ENCODE peak calls at places on chromosomes 2 and 18, in four cellular contexts. Q is foreskin fibroblast, P is osteocyte, W is upper lobe of right lung. U is an unnamed sample.

GRCh38 chr2:96805026-96805425 is 11.0 kb upstream of the CNNM3 start:
- DNase-seq in Q (no peak), P (no peak), W (no peak), U (no peak)

GRCh38 chr18:77116201-77117080 is 16.1 kb downstream of the MBP start:
- DNase-seq in Q (no peak), P (peak; percentile 57), W (no peak), U (peak; percentile 33)

GRCh38 chr2:42092084-42092996 is 44.5 kb downstream of the PKDCC start:
- DNase-seq in Q (peak; percentile 44), P (no peak), W (no peak), U (no peak)

GRCh38 chr18:78884502-78884901 is 95.1 kb upstream of the SALL3 start:
- DNase-seq in Q (no peak), P (no peak), W (no peak), U (peak; percentile 45)

GRCh38 chr2:190581997-190582396 is 47.5 kb upstream of the NEMP2 start:
- DNase-seq in Q (no peak), P (no peak), W (no peak), U (no peak)

GRCh38 chr18:61833387-61833786 is 59.4 kb downstream of the RNF152 start:
- DNase-seq in Q (peak; percentile 85), P (no peak), W (no peak), U (no peak)

GRCh38 chr18:33873127-33873526 is 295.1 kb downstream of the ASXL3 start:
- DNase-seq in Q (no peak), P (no peak), W (no peak), U (no peak)

GRCh38 chr2:20525041-20526035 is 78.5 kb downstream of the RHOB start:
- DNase-seq in Q (peak; percentile 72), P (no peak), W (peak; percentile 79), U (peak; percentile 68)

GRCh38 chr2:75021672-75022071 is 63.2 kb downstream of the POLE4 start:
- DNase-seq in Q (peak; percentile 42), P (no peak), W (no peak), U (no peak)

GRCh38 chr2:109257653-109258052 is 128.6 kb downstream of the SH3RF3 start:
- DNase-seq in Q (peak; percentile 56), P (no peak), W (no peak), U (no peak)

GRCh38 chr2:23662941-23663729 is 263.8 kb downstream of the ATAD2B start:
- DNase-seq in Q (peak; percentile 42), P (no peak), W (no peak), U (no peak)

GRCh38 chr18:70419526-70419925 is 130.7 kb downstream of the SOCS6 start:
- DNase-seq in Q (peak; percentile 78), P (no peak), W (no peak), U (no peak)

GRCh38 chr2:204611017-204611631 is 65.8 kb downstream of the PARD3B start:
- DNase-seq in Q (no peak), P (no peak), W (no peak), U (no peak)

GRCh38 chr2:136305517-136306192 is 187.7 kb upstream of the CXCR4 start:
- DNase-seq in Q (no peak), P (no peak), W (no peak), U (no peak)

GRCh38 chr2:212299333-212299732 is 239.3 kb downstream of the ERBB4 start:
- DNase-seq in Q (no peak), P (no peak), W (no peak), U (no peak)

GRCh38 chr2:240618776-240619175 is 6.5 kb upstream of the GPR35 start:
- DNase-seq in Q (no peak), P (no peak), W (peak; percentile 62), U (peak; percentile 1)

GRCh38 chr2:221943078-221943810 is 355.6 kb downstream of the PAX3 start:
- DNase-seq in Q (peak; percentile 96), P (no peak), W (no peak), U (no peak)

GRCh38 chr2:233051241-233052149 is 8.6 kb upstream of the INPP5D start:
- DNase-seq in Q (peak; percentile 56), P (no peak), W (peak; percentile 74), U (peak; percentile 91)

GRCh38 chr2:236766850-236767249 is 197.2 kb downstream of the ACKR3 start:
- DNase-seq in Q (no peak), P (no peak), W (no peak), U (no peak)

GRCh38 chr2:149089068-149089467 is 50.6 kb downstream of the LYPD6B start:
- DNase-seq in Q (no peak), P (no peak), W (no peak), U (no peak)

GRCh38 chr2:238847841-238848565 is at the start of gene TWIST2:
- DNase-seq in Q (peak; percentile 99), P (peak; percentile 87), W (peak; percentile 90), U (peak; percentile 89)

GRCh38 chr2:52933878-52934277 is 833.7 kb upstream of the CHAC2 start:
- DNase-seq in Q (peak; percentile 13), P (no peak), W (no peak), U (no peak)

GRCh38 chr18:62377408-62377807 is 52.3 kb downstream of the TNFRSF11A start:
- DNase-seq in Q (no peak), P (no peak), W (no peak), U (no peak)

GRCh38 chr2:134244091-134244490 is 9.8 kb upstream of the MGAT5 start:
- DNase-seq in Q (peak; percentile 61), P (no peak), W (no peak), U (no peak)

GRCh38 chr2:18546586-18546985 is 13.9 kb downstream of the RDH14 start:
- DNase-seq in Q (peak; percentile 32), P (no peak), W (no peak), U (no peak)

GRCh38 chr2:19762142-19762541 is 139.6 kb downstream of the TTC32 start:
- DNase-seq in Q (peak; percentile 35), P (no peak), W (no peak), U (no peak)

GRCh38 chr18:32550958-32551357 is 80.3 kb upstream of the GAREM1 start:
- DNase-seq in Q (peak; percentile 1), P (no peak), W (no peak), U (peak; percentile 87)

GRCh38 chr18:32553174-32553573 is 82.5 kb upstream of the GAREM1 start:
- DNase-seq in Q (no peak), P (no peak), W (no peak), U (no peak)

GRCh38 chr18:32549248-32549842 is 78.7 kb upstream of the GAREM1 start:
- DNase-seq in Q (peak; percentile 63), P (no peak), W (no peak), U (peak; percentile 86)

GRCh38 chr18:32553640-32554039 is 83.0 kb upstream of the GAREM1 start:
- DNase-seq in Q (no peak), P (no peak), W (no peak), U (no peak)

GRCh38 chr18:32552421-32553030 is 81.8 kb upstream of the GAREM1 start:
- DNase-seq in Q (peak; percentile 70), P (no peak), W (no peak), U (peak; percentile 89)
- TF ChIP-seq CTCF in Q (peak; percentile 53), P (peak; percentile 75), W (peak; percentile 85), U (peak; percentile 88)

GRCh38 chr2:40957508-40957907 is 505.6 kb upstream of the SLC8A1 start:
- DNase-seq in Q (no peak), P (no peak), W (no peak), U (no peak)

GRCh38 chr2:40953341-40953740 is 501.5 kb upstream of the SLC8A1 start:
- DNase-seq in Q (no peak), P (no peak), W (no peak), U (no peak)

GRCh38 chr2:40955042-40955441 is 503.2 kb upstream of the SLC8A1 start:
- DNase-seq in Q (no peak), P (no peak), W (no peak), U (no peak)

DNA sequence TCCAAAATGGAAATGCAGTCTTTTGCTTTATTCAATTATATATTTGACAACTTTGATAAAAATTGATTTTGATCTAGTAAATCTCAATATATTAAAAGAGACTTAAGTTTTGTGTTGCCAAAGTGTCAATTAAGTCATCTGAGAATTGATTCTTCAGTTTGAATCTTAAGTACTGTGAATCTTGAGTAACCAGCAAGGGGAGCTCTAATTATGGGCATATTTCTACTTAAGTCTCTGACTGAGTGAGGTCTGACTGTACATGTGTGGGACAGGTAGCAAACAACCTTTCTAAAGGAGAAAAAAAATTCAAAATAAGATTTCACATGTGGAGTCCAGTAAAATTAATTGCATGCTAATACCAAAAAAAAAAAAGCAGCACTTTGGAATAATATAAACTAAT is 503.7 kb upstream of the SLC8A1 start:
- DNase-seq in Q (peak; percentile 1), P (no peak), W (no peak), U (no peak)
- TF ChIP-seq CTCF in Q (no peak), P (no peak), W (no peak), U (no peak)

GRCh38 chr2:168120310-168120709 is 127.1 kb downstream of the STK39 start:
- DNase-seq in Q (no peak), P (no peak), W (no peak), U (peak; percentile 50)
- TF ChIP-seq CTCF in Q (no peak), P (no peak), W (no peak), U (no peak)

GRCh38 chr2:226431301-226431955 is 368.2 kb downstream of the IRS1 start:
- DNase-seq in Q (peak; percentile 49), P (no peak), W (no peak), U (no peak)

GRCh38 chr2:226426292-226426736 is 373.3 kb downstream of the IRS1 start:
- DNase-seq in Q (peak; percentile 96), P (no peak), W (no peak), U (no peak)

GRCh38 chr2:226424971-226425370 is 374.6 kb downstream of the IRS1 start:
- DNase-seq in Q (peak; percentile 47), P (no peak), W (no peak), U (peak; percentile 47)

GRCh38 chr2:226429476-226429875 is 370.1 kb downstream of the IRS1 start:
- DNase-seq in Q (no peak), P (no peak), W (no peak), U (no peak)

DNA sequence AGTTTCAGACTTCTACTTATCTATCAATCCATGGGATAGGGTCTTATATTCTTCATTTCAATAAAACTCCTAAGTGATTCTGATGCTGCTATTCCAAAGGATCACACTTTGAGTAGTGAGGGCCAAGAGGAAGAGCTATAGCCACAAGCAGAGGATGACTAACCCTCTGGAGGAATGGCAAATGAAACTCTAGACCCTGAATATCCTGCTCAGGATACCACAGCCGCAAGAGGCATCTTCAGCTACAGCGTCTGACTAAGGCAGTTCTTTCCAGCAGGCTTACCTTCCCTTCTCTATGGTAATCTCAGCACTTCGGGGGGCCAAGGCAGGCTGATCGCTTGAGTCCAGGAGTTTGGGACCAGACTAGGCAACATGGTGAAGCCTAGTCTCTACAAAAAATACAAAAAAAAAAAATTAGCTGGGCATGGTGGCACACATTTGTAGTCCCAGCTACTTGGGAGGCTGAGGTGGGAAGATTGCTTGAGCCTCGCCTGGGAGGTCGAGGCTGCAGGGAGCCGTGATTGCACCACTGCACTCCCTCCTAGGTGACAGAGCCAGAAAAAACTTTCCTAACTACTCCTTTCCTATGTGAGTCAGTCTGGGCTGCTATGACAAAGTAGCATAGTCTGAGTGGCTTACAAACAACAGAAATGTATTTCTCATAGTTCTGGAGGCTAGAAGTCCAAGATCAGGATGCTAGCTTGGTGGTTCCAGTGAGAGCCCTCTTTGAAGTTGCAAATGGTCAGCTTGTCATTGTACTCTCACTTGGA is 371.9 kb downstream of the IRS1 start:
- DNase-seq in Q (peak; percentile 94), P (no peak), W (no peak), U (no peak)
- TF ChIP-seq CTCF in Q (no peak), P (no peak), W (no peak), U (no peak)

U was measured in endodermal cell.